ENCODE peak calls at places on chromosomes 13 and 19, in four cellular contexts. C is NCI-H2227 treated with DMSO at 0.1 percent for 48 hours, E is DMS153, X is dermis microvascular lymphatic vessel endothelial cell. Y is an unnamed sample.

GRCh38 chr13:68190826-68191225 is 960.7 kb upstream of the PCDH9 start:
- DNase-seq in C (no peak), E (no peak), X (no peak), Y (no peak)

GRCh38 chr13:79776538-79776937 is 295.6 kb downstream of the NDFIP2 start:
- DNase-seq in X (no peak), E (no peak), C (no peak), Y (peak; percentile 44)

GRCh38 chr19:48991823-48992570 is 1.1 kb downstream of the GYS1 start:
- DNase-seq in E (no peak), C (no peak), X (no peak), Y (peak; percentile 31)

GRCh38 chr19:4030981-4031380 is 23.4 kb downstream of the PIAS4 start:
- DNase-seq in C (no peak), X (no peak), E (no peak), Y (no peak)

GRCh38 chr19:46716013-46716671 is 772 bp downstream of the PRKD2 start:
- DNase-seq in E (no peak), X (no peak), C (no peak), Y (peak; percentile 10)

GRCh38 chr19:47497073-47497766 is 13.2 kb upstream of the KPTN start:
- DNase-seq in X (no peak), C (no peak), E (no peak), Y (no peak)

GRCh38 chr19:49687566-49688316 is 1.7 kb upstream of the ADM5 start:
- DNase-seq in X (no peak), C (peak; percentile 19), E (no peak), Y (no peak)

GRCh38 chr13:103431880-103432279 is 365.7 kb upstream of the SLC10A2 start:
- DNase-seq in X (no peak), E (no peak), C (peak; percentile 34), Y (peak; percentile 67)

GRCh38 chr19:51702103-51702753 is 9.1 kb downstream of the SPACA6 start:
- DNase-seq in E (peak; percentile 58), C (no peak), X (peak; percentile 9), Y (no peak)

Y was measured in SK-N-DZ.